ENCODE peak calls at places on chromosomes 12 and 14, in eight cellular contexts. A is IMR-90, U is transverse colon, Z is heart left ventricle, E is sigmoid colon, C is esophagus squamous epithelium, W is endothelial cell of umbilical vein, F is GM12878. S is an unnamed sample.
A peak's percentile ranks its signal among the peaks of the same experiment; 100 is the strongest.

GRCh38 chr14:36519431-36520321 is at the start of gene NKX2-1:
- DNase-seq in F (no peak), E (no peak), U (no peak), A (no peak), W (no peak), Z (no peak), C (no peak), S (no peak)

GRCh38 chr12:113724703-113725556 is 241.2 kb downstream of the RBM19 start:
- DNase-seq in E (no peak), Z (no peak), W (no peak), C (no peak), A (no peak), F (no peak), U (no peak), S (no peak)

GRCh38 chr12:83758889-83759631 is 1072.4 kb downstream of the TMTC2 start:
- DNase-seq in Z (no peak), A (no peak), C (no peak), U (no peak), F (no peak), W (no peak), E (no peak), S (no peak)

GRCh38 chr14:21133896-21134295 is 22.0 kb downstream of the OR5AU1 start:
- DNase-seq in W (no peak), C (no peak), E (no peak), Z (no peak), U (no peak), A (no peak), F (no peak), S (no peak)

GRCh38 chr12:93080994-93081809 is 152.1 kb upstream of the EEA1 start:
- DNase-seq in F (no peak), W (peak; percentile 64), C (no peak), E (no peak), A (peak; percentile 52), U (no peak), Z (no peak), S (no peak)

GRCh38 chr14:39203659-39204606 is 28.9 kb downstream of the PNN start:
- DNase-seq in U (peak; percentile 83), Z (no peak), A (no peak), F (no peak), E (no peak), W (no peak), C (no peak), S (no peak)

GRCh38 chr12:24045816-24046257 is 96.4 kb upstream of the SOX5 start:
- DNase-seq in E (no peak), W (peak; percentile 79), F (no peak), C (no peak), U (no peak), Z (no peak), A (peak; percentile 47), S (no peak)

GRCh38 chr12:106378788-106379187 is 21.2 kb downstream of the POLR3B start:
- DNase-seq in E (no peak), F (no peak), C (no peak), Z (no peak), U (no peak), A (no peak), W (no peak), S (no peak)

GRCh38 chr14:88359500-88359899 is 26.0 kb upstream of the SPATA7 start:
- DNase-seq in F (no peak), E (no peak), A (no peak), C (no peak), W (no peak), U (no peak), Z (no peak), S (no peak)

GRCh38 chr12:65615091-65615490 is 209.2 kb upstream of the HMGA2 start:
- DNase-seq in C (no peak), A (peak; percentile 98), W (no peak), F (no peak), E (no peak), Z (no peak), U (no peak), S (no peak)

GRCh38 chr12:84738481-84738972 is 174.1 kb downstream of the SLC6A15 start:
- DNase-seq in Z (no peak), E (no peak), F (no peak), C (no peak), W (peak; percentile 2), A (peak; percentile 43), U (no peak), S (no peak)

GRCh38 chr12:47967461-47968430 is 4.3 kb downstream of the TMEM106C start:
- DNase-seq in C (no peak), W (no peak), E (peak; percentile 59), F (no peak), Z (no peak), A (peak; percentile 17), U (no peak), S (no peak)

GRCh38 chr12:12024958-12025682 is 45.6 kb upstream of the BCL2L14 start:
- DNase-seq in W (no peak), U (peak; percentile 74), E (no peak), A (no peak), F (peak; percentile 93), Z (no peak), C (no peak), S (no peak)

GRCh38 chr14:42671636-42672035 is 1065.0 kb downstream of the LRFN5 start:
- DNase-seq in Z (no peak), A (no peak), W (no peak), U (no peak), C (no peak), E (no peak), F (no peak), S (no peak)

GRCh38 chr12:108691995-108692808 is 39.1 kb downstream of the CORO1C start:
- DNase-seq in Z (no peak), U (peak; percentile 27), W (peak; percentile 59), E (peak; percentile 76), A (peak; percentile 34), F (no peak), C (no peak), S (peak; percentile 41)

GRCh38 chr12:102769323-102769916 is 147.6 kb downstream of the PAH start:
- DNase-seq in F (peak; percentile 40), Z (peak; percentile 47), A (peak; percentile 58), U (peak; percentile 26), C (no peak), W (peak; percentile 34), E (peak; percentile 76), S (peak; percentile 22)

GRCh38 chr12:119338593-119339363 is 4.2 kb downstream of the CCDC60 start:
- DNase-seq in C (no peak), Z (no peak), E (no peak), A (no peak), U (no peak), W (no peak), F (no peak), S (no peak)

GRCh38 chr14:49863483-49864262 is 11.1 kb upstream of the NEMF start:
- DNase-seq in A (no peak), Z (no peak), C (no peak), E (no peak), W (peak; percentile 21), F (no peak), U (no peak), S (no peak)

GRCh38 chr12:76183459-76184186 is 99.1 kb upstream of the NAP1L1 start:
- DNase-seq in C (no peak), E (no peak), A (peak; percentile 99), U (no peak), W (peak; percentile 98), F (peak; percentile 81), Z (no peak), S (no peak)

GRCh38 chr14:24388474-24389179 is 10.2 kb upstream of the NYNRIN start:
- DNase-seq in Z (no peak), F (no peak), U (no peak), A (no peak), W (no peak), C (no peak), E (no peak), S (no peak)

GRCh38 chr12:8996682-8997405 is 7.5 kb downstream of the KLRG1 start:
- DNase-seq in E (no peak), F (peak; percentile 77), A (peak; percentile 49), U (no peak), C (no peak), Z (no peak), W (peak; percentile 91), S (no peak)

GRCh38 chr14:43872222-43872621 is 634.9 kb downstream of the FSCB start:
- DNase-seq in F (no peak), E (no peak), W (no peak), C (no peak), A (no peak), Z (no peak), U (no peak), S (no peak)

GRCh38 chr12:89161553-89161952 is 190.7 kb downstream of the DUSP6 start:
- DNase-seq in F (no peak), E (no peak), A (no peak), U (no peak), Z (no peak), W (no peak), C (no peak), S (no peak)
- H3K4me1 ChIP-seq in F (peaks cover 3% of the 10 kb centered on the region), E (no peaks in the 10 kb centered on the region), A (peaks cover 6% of the 10 kb centered on the region), U (peaks cover 4% of the 10 kb centered on the region), Z (peaks cover 50% of the 10 kb centered on the region), W (peaks cover 69% of the 10 kb centered on the region), C (peaks cover 12% of the 10 kb centered on the region), S (no peaks in the 10 kb centered on the region)

DNA sequence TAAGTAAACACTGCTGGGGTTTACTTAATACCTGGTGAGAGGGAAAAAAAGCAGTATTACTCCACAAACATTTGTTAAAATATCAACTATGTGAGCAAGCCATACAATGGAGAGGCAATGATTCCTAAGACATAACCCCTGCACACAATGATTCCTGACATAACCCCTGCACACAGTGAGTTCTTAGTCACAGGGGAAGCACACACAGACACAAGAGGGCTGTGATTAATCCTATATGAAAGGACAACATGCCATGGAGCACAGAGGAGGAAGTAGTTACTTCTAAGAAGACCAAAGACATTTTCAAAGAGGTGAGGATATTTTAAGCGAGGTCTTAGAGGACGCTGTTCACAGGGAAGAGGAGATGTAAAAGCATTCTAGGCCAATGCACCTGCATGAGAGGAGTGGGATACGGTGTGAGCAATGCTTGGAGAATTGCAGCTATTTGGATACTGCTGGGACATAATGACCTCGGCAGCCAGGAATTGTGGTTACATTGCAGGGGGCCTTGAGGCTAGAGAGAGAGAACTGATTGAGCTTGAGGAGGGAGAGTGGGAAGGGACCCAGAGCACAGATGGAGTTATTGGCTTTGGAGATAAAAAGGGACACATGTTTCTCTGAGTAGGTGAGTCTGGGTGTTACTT is 211.9 kb downstream of the APAF1 start:
- DNase-seq in C (no peak), E (no peak), A (no peak), W (no peak), F (no peak), U (no peak), Z (no peak), S (no peak)
- TF ChIP-seq POLR2A in C (no peak), E (no peak), A (no peak), W (no peak), F (no peak), U (no peak), Z (no peak), S (no peak)

DNA sequence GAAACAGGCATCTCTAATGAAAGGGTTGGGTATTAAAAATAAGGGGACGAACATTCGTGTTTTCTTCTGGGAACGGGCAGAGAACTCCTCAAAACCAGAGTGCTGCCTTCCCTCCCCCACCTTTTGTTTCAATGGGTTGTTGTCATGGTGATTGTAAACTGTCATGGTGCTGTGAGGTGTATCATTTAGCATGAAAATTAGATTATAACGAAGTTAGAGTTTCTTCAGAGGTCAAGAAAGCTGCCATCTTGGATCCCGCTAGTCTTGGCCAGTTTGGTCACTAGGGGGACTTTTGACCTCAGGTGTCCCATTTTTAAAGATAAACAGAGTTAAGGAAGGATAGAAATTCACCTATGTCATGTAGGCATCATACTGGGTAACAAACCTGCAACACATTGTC is 123.0 kb downstream of the PDE3A start:
- DNase-seq in C (no peak), A (no peak), E (no peak), Z (no peak), W (no peak), U (no peak), F (no peak), S (no peak)
- H3K27ac ChIP-seq in C (no peak overlapping the region), A (no peak overlapping the region), E (no peak overlapping the region), Z (no peak overlapping the region), W (peak overlapping the region; percentile 64), U (no peak overlapping the region), F (no peak overlapping the region), S (no peak overlapping the region)

GRCh38 chr12:1840981-1841425 is 20.6 kb downstream of the LRTM2 start:
- DNase-seq in E (peak; percentile 34), W (no peak), U (no peak), F (no peak), A (no peak), C (no peak), Z (no peak), S (no peak)
- H3K4me1 ChIP-seq in E (no peaks in the 10 kb centered on the region), W (no peaks in the 10 kb centered on the region), U (no peaks in the 10 kb centered on the region), F (no peaks in the 10 kb centered on the region), A (no peaks in the 10 kb centered on the region), C (no peaks in the 10 kb centered on the region), Z (no peaks in the 10 kb centered on the region), S (no peaks in the 10 kb centered on the region)

S was measured in Peyer's patch.